ENCODE peak calls at places on chromosomes 3 and 15, in eight cellular contexts. C is choroid plexus epithelial cell, Q is hepatic stellate cell, U is putamen, W is HCT116, E is NCI-H774, J is activated T-cell treated with anti-CD3 and anti-CD28 coated beads for 1 hour, R is fibroblast of the aortic adventitia. I is an unnamed sample.
A peak's percentile ranks its signal among the peaks of the same experiment; 100 is the strongest.

GRCh38 chr15:35450492-35450891 is 95.5 kb downstream of the DPH6 start:
- DNase-seq in W (no peak), E (no peak), C (peak; percentile 72), Q (no peak), U (no peak), R (peak; percentile 73), J (no peak), I (no peak)

GRCh38 chr3:32288819-32289218 is 50.3 kb downstream of the CMTM8 start:
- DNase-seq in Q (no peak), C (no peak), R (no peak), U (no peak), E (no peak), W (no peak), J (no peak), I (no peak)

GRCh38 chr3:151925419-151925818 is 52.0 kb downstream of the SUCNR1 start:
- DNase-seq in C (no peak), U (no peak), Q (no peak), E (no peak), W (no peak), J (no peak), R (no peak), I (no peak)

GRCh38 chr15:29093065-29093435 is 176.6 kb downstream of the NSMCE3 start:
- DNase-seq in E (no peak), R (no peak), U (no peak), W (no peak), Q (no peak), J (no peak), C (no peak), I (no peak)

GRCh38 chr3:143628971-143629370 is 219.3 kb downstream of the SLC9A9 start:
- DNase-seq in E (no peak), W (no peak), J (no peak), Q (no peak), C (peak; percentile 43), U (no peak), R (peak; percentile 34), I (no peak)

GRCh38 chr3:114615535-114616064 is 321.8 kb downstream of the TIGIT start:
- DNase-seq in U (no peak), R (no peak), C (no peak), E (no peak), Q (no peak), J (no peak), W (no peak), I (no peak)

GRCh38 chr3:111610612-111611054 is 15.5 kb upstream of the ZBED2 start:
- DNase-seq in Q (no peak), E (no peak), U (no peak), J (no peak), R (no peak), C (no peak), W (peak; percentile 62), I (no peak)

GRCh38 chr15:68344600-68344999 is 67.1 kb downstream of the FEM1B start:
- DNase-seq in U (no peak), W (no peak), C (no peak), R (no peak), Q (no peak), J (no peak), E (no peak), I (no peak)

GRCh38 chr15:99495430-99496301 is 70.1 kb upstream of the MEF2A start:
- DNase-seq in U (no peak), C (peak; percentile 29), J (no peak), R (peak; percentile 25), E (no peak), Q (no peak), W (no peak), I (no peak)

GRCh38 chr3:85691196-85691595 is 732.4 kb downstream of the CADM2 start:
- DNase-seq in E (no peak), W (no peak), Q (no peak), C (peak; percentile 6), R (no peak), J (no peak), U (no peak), I (no peak)

GRCh38 chr15:75554717-75555116 is 24.4 kb downstream of the PTPN9 start:
- DNase-seq in J (no peak), R (peak; percentile 81), W (no peak), U (no peak), Q (no peak), C (peak; percentile 75), E (no peak), I (no peak)

GRCh38 chr3:194773666-194774455 is 88.2 kb downstream of the FAM43A start:
- DNase-seq in U (no peak), R (peak; percentile 67), C (no peak), E (peak; percentile 23), W (no peak), J (no peak), Q (no peak), I (no peak)

GRCh38 chr15:94972314-94972713 is 741.0 kb downstream of the MCTP2 start:
- DNase-seq in W (no peak), Q (no peak), C (peak; percentile 72), U (no peak), R (no peak), E (no peak), J (no peak), I (no peak)

GRCh38 chr15:40249477-40250303 is 10.8 kb downstream of the PAK6 start:
- DNase-seq in Q (peak; percentile 79), U (no peak), R (peak; percentile 41), E (no peak), W (no peak), J (no peak), C (no peak), I (no peak)

GRCh38 chr15:33994005-33994615 is 25.8 kb downstream of the CHRM5 start:
- DNase-seq in Q (no peak), R (peak; percentile 46), U (no peak), W (peak; percentile 22), J (no peak), E (peak; percentile 5), C (peak; percentile 79), I (no peak)

GRCh38 chr15:28002136-28002861 is 96.8 kb downstream of the OCA2 start:
- DNase-seq in C (no peak), U (no peak), R (no peak), Q (no peak), J (no peak), W (no peak), E (no peak), I (no peak)

GRCh38 chr15:95326689-95327525 is 1003.6 kb upstream of the NR2F2 start:
- DNase-seq in Q (no peak), E (peak; percentile 21), R (no peak), U (no peak), C (peak; percentile 6), W (no peak), J (no peak), I (no peak)

GRCh38 chr15:74768771-74769342 is 13.0 kb upstream of the CSK start:
- DNase-seq in R (peak; percentile 54), E (peak; percentile 38), C (peak; percentile 50), W (peak; percentile 42), J (no peak), Q (peak; percentile 81), U (no peak), I (no peak)

I was measured in glomerular endothelial cell.